ENCODE peak calls at places on chromosomes 2 and 18, in ten cellular contexts. One of them, this sample, is unnamed.

GRCh38 chr2:120246546-120247300 is 5.9 kb upstream of the RALB start:
- DNase-seq in CD4-positive, CD25-positive, alpha-beta regulatory T cell: no peak
- DNase-seq in epithelial cell of prostate: no peak
- DNase-seq in PC-9: no peak
- DNase-seq in A549: no peak
- DNase-seq in neuronal stem cell: no peak
- DNase-seq in transverse colon: no peak
- DNase-seq in CD4-positive, alpha-beta memory T cell: no peak
- DNase-seq in cardiac muscle cell: no peak
- DNase-seq in esophagus squamous epithelium: no peak
- DNase-seq in this sample: no peak

GRCh38 chr2:207165121-207166038 is at the start of gene KLF7:
- DNase-seq in transverse colon: peak
- DNase-seq in CD4-positive, CD25-positive, alpha-beta regulatory T cell: peak
- DNase-seq in neuronal stem cell: no peak
- DNase-seq in CD4-positive, alpha-beta memory T cell: peak
- DNase-seq in cardiac muscle cell: peak
- DNase-seq in PC-9: peak
- DNase-seq in epithelial cell of prostate: no peak
- DNase-seq in A549: no peak
- DNase-seq in esophagus squamous epithelium: peak
- DNase-seq in this sample: peak

GRCh38 chr2:29226375-29226774 is 111.2 kb downstream of the CLIP4 start:
- DNase-seq in PC-9: no peak
- DNase-seq in CD4-positive, alpha-beta memory T cell: no peak
- DNase-seq in A549: no peak
- DNase-seq in cardiac muscle cell: no peak
- DNase-seq in transverse colon: no peak
- DNase-seq in neuronal stem cell: no peak
- DNase-seq in esophagus squamous epithelium: no peak
- DNase-seq in CD4-positive, CD25-positive, alpha-beta regulatory T cell: no peak
- DNase-seq in epithelial cell of prostate: no peak
- DNase-seq in this sample: no peak

GRCh38 chr2:198144621-198145020 is 340.2 kb downstream of the PLCL1 start:
- DNase-seq in A549: no peak
- DNase-seq in neuronal stem cell: no peak
- DNase-seq in CD4-positive, CD25-positive, alpha-beta regulatory T cell: peak
- DNase-seq in cardiac muscle cell: no peak
- DNase-seq in transverse colon: no peak
- DNase-seq in epithelial cell of prostate: no peak
- DNase-seq in PC-9: no peak
- DNase-seq in esophagus squamous epithelium: no peak
- DNase-seq in CD4-positive, alpha-beta memory T cell: no peak
- DNase-seq in this sample: no peak

GRCh38 chr18:32351014-32351413 is 119.7 kb downstream of the GAREM1 start:
- DNase-seq in CD4-positive, CD25-positive, alpha-beta regulatory T cell: no peak
- DNase-seq in CD4-positive, alpha-beta memory T cell: no peak
- DNase-seq in transverse colon: no peak
- DNase-seq in neuronal stem cell: no peak
- DNase-seq in PC-9: no peak
- DNase-seq in A549: no peak
- DNase-seq in epithelial cell of prostate: no peak
- DNase-seq in cardiac muscle cell: no peak
- DNase-seq in esophagus squamous epithelium: no peak
- DNase-seq in this sample: no peak

GRCh38 chr18:36372902-36373301 is 75.4 kb downstream of the FHOD3 start:
- DNase-seq in cardiac muscle cell: no peak
- DNase-seq in esophagus squamous epithelium: no peak
- DNase-seq in transverse colon: no peak
- DNase-seq in CD4-positive, CD25-positive, alpha-beta regulatory T cell: no peak
- DNase-seq in PC-9: peak
- DNase-seq in A549: no peak
- DNase-seq in epithelial cell of prostate: no peak
- DNase-seq in neuronal stem cell: no peak
- DNase-seq in CD4-positive, alpha-beta memory T cell: no peak
- DNase-seq in this sample: no peak

GRCh38 chr2:133841905-133842304 is 273.6 kb upstream of the NCKAP5 start:
- DNase-seq in CD4-positive, alpha-beta memory T cell: no peak
- DNase-seq in PC-9: no peak
- DNase-seq in A549: no peak
- DNase-seq in esophagus squamous epithelium: no peak
- DNase-seq in CD4-positive, CD25-positive, alpha-beta regulatory T cell: no peak
- DNase-seq in transverse colon: no peak
- DNase-seq in cardiac muscle cell: no peak
- DNase-seq in neuronal stem cell: no peak
- DNase-seq in epithelial cell of prostate: peak
- DNase-seq in this sample: no peak

GRCh38 chr18:28267878-28268625 is 91.1 kb upstream of the CDH2 start:
- DNase-seq in cardiac muscle cell: no peak
- DNase-seq in epithelial cell of prostate: no peak
- DNase-seq in esophagus squamous epithelium: no peak
- DNase-seq in A549: no peak
- DNase-seq in CD4-positive, alpha-beta memory T cell: no peak
- DNase-seq in neuronal stem cell: no peak
- DNase-seq in PC-9: no peak
- DNase-seq in CD4-positive, CD25-positive, alpha-beta regulatory T cell: no peak
- DNase-seq in transverse colon: no peak
- DNase-seq in this sample: no peak

GRCh38 chr2:105112345-105112744 is 74.5 kb downstream of the MRPS9 start:
- DNase-seq in esophagus squamous epithelium: no peak
- DNase-seq in A549: no peak
- DNase-seq in epithelial cell of prostate: no peak
- DNase-seq in CD4-positive, CD25-positive, alpha-beta regulatory T cell: no peak
- DNase-seq in cardiac muscle cell: no peak
- DNase-seq in transverse colon: no peak
- DNase-seq in PC-9: no peak
- DNase-seq in neuronal stem cell: no peak
- DNase-seq in CD4-positive, alpha-beta memory T cell: no peak
- DNase-seq in this sample: no peak

GRCh38 chr18:23710068-23710527 is 20.8 kb downstream of the LAMA3 start:
- DNase-seq in CD4-positive, CD25-positive, alpha-beta regulatory T cell: peak
- DNase-seq in esophagus squamous epithelium: no peak
- DNase-seq in cardiac muscle cell: no peak
- DNase-seq in transverse colon: no peak
- DNase-seq in neuronal stem cell: no peak
- DNase-seq in epithelial cell of prostate: no peak
- DNase-seq in A549: no peak
- DNase-seq in PC-9: no peak
- DNase-seq in CD4-positive, alpha-beta memory T cell: no peak
- DNase-seq in this sample: no peak

GRCh38 chr18:48453330-48454063 is 44.3 kb upstream of the ZBTB7C start:
- DNase-seq in esophagus squamous epithelium: no peak
- DNase-seq in A549: no peak
- DNase-seq in transverse colon: no peak
- DNase-seq in PC-9: peak
- DNase-seq in cardiac muscle cell: no peak
- DNase-seq in CD4-positive, CD25-positive, alpha-beta regulatory T cell: no peak
- DNase-seq in neuronal stem cell: no peak
- DNase-seq in epithelial cell of prostate: peak
- DNase-seq in CD4-positive, alpha-beta memory T cell: no peak
- DNase-seq in this sample: no peak
- H3K27ac ChIP-seq in esophagus squamous epithelium: peak
- H3K27ac ChIP-seq in A549: no peak
- H3K27ac ChIP-seq in transverse colon: no peak
- H3K27ac ChIP-seq in PC-9: peak
- H3K27ac ChIP-seq in cardiac muscle cell: no peak
- H3K27ac ChIP-seq in CD4-positive, CD25-positive, alpha-beta regulatory T cell: no peak
- H3K27ac ChIP-seq in neuronal stem cell: no peak
- H3K27ac ChIP-seq in epithelial cell of prostate: peak
- H3K27ac ChIP-seq in CD4-positive, alpha-beta memory T cell: no peak
- H3K27ac ChIP-seq in this sample: no peak

DNA sequence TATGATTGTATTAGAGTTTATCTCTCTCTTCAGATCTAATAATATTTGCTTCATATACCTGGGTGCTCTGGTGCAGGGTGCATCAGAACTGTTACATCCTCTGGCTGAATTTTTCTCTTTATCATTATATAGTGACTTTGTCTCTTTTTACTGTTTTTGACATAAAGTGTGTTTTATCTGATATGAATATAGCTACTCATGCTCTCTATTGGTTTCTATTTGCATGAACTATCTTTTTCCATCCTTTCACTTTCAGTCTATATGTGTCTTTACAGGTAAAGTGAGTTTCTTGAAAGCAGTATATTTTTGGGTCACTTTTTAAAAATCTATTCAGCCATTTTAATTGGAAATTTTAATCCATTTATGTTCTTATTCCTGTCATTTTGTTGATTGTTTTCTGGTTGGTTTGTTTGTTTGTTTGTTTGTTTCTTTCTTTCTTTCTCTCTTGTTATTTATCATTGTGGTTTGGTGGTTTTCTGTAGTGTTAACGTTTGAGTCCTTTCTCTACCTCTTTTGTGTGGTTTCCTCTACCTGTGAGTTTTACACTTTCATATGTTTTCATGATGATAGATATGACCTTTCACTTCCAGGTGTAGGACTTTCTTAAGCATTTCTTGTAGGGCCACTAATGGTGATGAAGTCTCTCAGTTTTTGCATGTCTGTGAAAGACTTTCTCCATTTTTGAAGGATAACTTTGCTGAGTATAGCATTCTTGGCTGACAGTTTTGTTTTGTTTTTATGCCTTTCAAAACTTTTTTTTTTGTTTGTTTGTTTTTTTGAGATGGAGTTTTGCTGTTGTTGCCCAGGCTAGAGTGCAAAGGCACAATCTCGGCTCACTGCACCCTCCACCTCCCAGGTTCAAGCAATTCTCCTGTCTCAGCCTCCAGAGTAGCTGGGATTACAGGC is 54.9 kb downstream of the CCNT2 start:
- DNase-seq in epithelial cell of prostate: no peak
- DNase-seq in CD4-positive, CD25-positive, alpha-beta regulatory T cell: no peak
- DNase-seq in cardiac muscle cell: no peak
- DNase-seq in transverse colon: no peak
- DNase-seq in A549: no peak
- DNase-seq in neuronal stem cell: no peak
- DNase-seq in CD4-positive, alpha-beta memory T cell: no peak
- DNase-seq in PC-9: no peak
- DNase-seq in esophagus squamous epithelium: no peak
- DNase-seq in this sample: no peak
- H3K27ac ChIP-seq in epithelial cell of prostate: no peak
- H3K27ac ChIP-seq in CD4-positive, CD25-positive, alpha-beta regulatory T cell: no peak
- H3K27ac ChIP-seq in cardiac muscle cell: no peak
- H3K27ac ChIP-seq in transverse colon: no peak
- H3K27ac ChIP-seq in A549: no peak
- H3K27ac ChIP-seq in neuronal stem cell: no peak
- H3K27ac ChIP-seq in CD4-positive, alpha-beta memory T cell: no peak
- H3K27ac ChIP-seq in PC-9: no peak
- H3K27ac ChIP-seq in esophagus squamous epithelium: no peak
- H3K27ac ChIP-seq in this sample: no peak

DNA sequence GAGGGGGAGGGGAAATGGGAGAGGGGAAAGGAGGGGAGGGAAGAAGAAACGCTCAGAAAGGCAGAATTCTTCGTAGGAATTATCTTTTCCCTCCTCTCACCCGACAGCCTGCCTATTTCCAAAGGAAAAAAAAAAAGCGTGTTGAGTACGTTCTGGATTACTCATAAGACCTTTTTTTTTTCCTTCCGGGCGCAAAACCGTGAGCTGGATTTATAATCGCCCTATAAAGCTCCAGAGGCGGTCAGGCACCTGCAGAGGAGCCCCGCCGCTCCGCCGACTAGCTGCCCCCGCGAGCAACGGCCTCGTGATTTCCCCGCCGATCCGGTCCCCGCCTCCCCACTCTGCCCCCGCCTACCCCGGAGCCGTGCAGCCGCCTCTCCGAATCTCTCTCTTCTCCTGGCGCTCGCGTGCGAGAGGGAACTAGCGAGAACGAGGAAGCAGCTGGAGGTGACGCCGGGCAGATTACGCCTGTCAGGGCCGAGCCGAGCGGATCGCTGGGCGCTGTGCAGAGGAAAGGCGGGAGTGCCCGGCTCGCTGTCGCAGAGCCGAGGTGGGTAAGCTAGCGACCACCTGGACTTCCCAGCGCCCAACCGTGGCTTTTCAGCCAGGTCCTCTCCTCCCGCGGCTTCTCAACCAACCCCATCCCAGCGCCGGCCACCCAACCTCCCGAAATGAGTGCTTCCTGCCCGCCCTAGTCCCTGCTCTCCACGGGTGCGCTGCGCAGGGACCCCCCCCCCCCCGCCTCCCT is at the start of gene GAD1:
- DNase-seq in neuronal stem cell: peak
- DNase-seq in cardiac muscle cell: peak
- DNase-seq in CD4-positive, CD25-positive, alpha-beta regulatory T cell: peak
- DNase-seq in CD4-positive, alpha-beta memory T cell: no peak
- DNase-seq in esophagus squamous epithelium: no peak
- DNase-seq in transverse colon: peak
- DNase-seq in PC-9: peak
- DNase-seq in epithelial cell of prostate: peak
- DNase-seq in A549: peak
- DNase-seq in this sample: no peak
- H3K27ac ChIP-seq in neuronal stem cell: no peak
- H3K27ac ChIP-seq in cardiac muscle cell: no peak
- H3K27ac ChIP-seq in CD4-positive, CD25-positive, alpha-beta regulatory T cell: no peak
- H3K27ac ChIP-seq in CD4-positive, alpha-beta memory T cell: no peak
- H3K27ac ChIP-seq in esophagus squamous epithelium: no peak
- H3K27ac ChIP-seq in transverse colon: no peak
- H3K27ac ChIP-seq in PC-9: no peak
- H3K27ac ChIP-seq in epithelial cell of prostate: peak
- H3K27ac ChIP-seq in A549: no peak
- H3K27ac ChIP-seq in this sample: no peak

DNA sequence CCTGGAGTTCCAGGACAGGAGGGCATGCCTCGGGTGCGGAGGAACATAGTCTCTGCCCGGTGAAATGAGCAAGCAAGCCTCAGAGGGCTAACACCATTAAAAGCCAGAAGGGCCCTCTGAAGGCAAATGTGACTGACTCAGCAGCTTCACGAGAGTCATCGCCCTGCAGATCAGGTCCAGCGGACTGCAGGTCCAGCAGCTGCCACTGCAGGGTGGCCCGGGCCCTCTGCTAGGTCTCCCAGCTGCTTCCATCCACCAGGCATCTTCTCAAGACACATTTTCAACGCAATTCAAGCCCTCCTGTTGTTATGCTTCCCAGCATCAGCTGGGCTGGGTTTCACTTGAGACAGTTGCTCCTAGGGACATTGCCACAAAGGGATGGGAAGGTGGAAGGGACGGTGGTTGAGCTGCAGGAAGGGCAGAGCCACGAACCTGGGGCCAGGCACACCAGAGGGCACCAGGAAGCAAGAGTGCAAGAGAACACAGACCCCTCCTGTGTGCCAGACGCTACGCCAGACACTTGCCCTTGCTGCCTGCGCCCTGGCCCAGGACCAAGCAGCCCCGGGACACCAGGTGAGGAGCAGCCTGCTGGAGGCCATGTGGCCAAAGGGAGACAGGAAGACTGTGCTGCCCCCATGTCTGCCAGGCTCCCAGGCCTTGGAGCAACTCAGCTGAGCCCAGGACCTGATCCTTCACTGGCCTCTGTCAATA is 173.0 kb downstream of the HDAC4 start:
- DNase-seq in transverse colon: no peak
- DNase-seq in A549: no peak
- DNase-seq in epithelial cell of prostate: no peak
- DNase-seq in esophagus squamous epithelium: no peak
- DNase-seq in cardiac muscle cell: no peak
- DNase-seq in neuronal stem cell: no peak
- DNase-seq in CD4-positive, CD25-positive, alpha-beta regulatory T cell: no peak
- DNase-seq in CD4-positive, alpha-beta memory T cell: no peak
- DNase-seq in PC-9: no peak
- DNase-seq in this sample: no peak
- H3K27ac ChIP-seq in transverse colon: peak
- H3K27ac ChIP-seq in A549: no peak
- H3K27ac ChIP-seq in epithelial cell of prostate: no peak
- H3K27ac ChIP-seq in esophagus squamous epithelium: no peak
- H3K27ac ChIP-seq in cardiac muscle cell: no peak
- H3K27ac ChIP-seq in neuronal stem cell: no peak
- H3K27ac ChIP-seq in CD4-positive, CD25-positive, alpha-beta regulatory T cell: no peak
- H3K27ac ChIP-seq in CD4-positive, alpha-beta memory T cell: no peak
- H3K27ac ChIP-seq in PC-9: no peak
- H3K27ac ChIP-seq in this sample: no peak